ENCODE peak calls at places on chromosome 16, in seven cellular contexts. F is neuronal stem cell, X is stomach, C is heart right ventricle, R is SK-N-SH, O is fibroblast of lung, L is uterus. D is an unnamed sample. For H3K36me3 and H3K4me1, the result is how much of the 10 kb centered on the place peaks cover.

GRCh38 chr16:21088143-21088542 is 62.5 kb downstream of the DNAH3 start:
- DNase-seq in O (no peak), F (no peak), R (no peak), X (no peak), C (no peak), L (no peak), D (no peak)

GRCh38 chr16:2385441-2385840 is 43.8 kb upstream of the CCNF start:
- DNase-seq in C (no peak), O (peak), L (no peak), R (no peak), F (no peak), X (no peak), D (no peak)

GRCh38 chr16:73605309-73605708 is 557.4 kb upstream of the ZFHX3 start:
- DNase-seq in L (no peak), X (no peak), O (no peak), F (peak), C (no peak), R (no peak), D (no peak)

GRCh38 chr16:3223913-3224515 is 10.9 kb downstream of the ZNF200 start:
- DNase-seq in F (no peak), C (no peak), X (no peak), O (peak), R (no peak), L (no peak), D (no peak)

GRCh38 chr16:46812781-46813555 is 18.0 kb downstream of the C16orf87 start:
- DNase-seq in F (no peak), O (no peak), X (no peak), L (no peak), R (no peak), C (no peak), D (no peak)

GRCh38 chr16:61993076-61993475 is 43.2 kb downstream of the CDH8 start:
- DNase-seq in L (no peak), R (no peak), X (no peak), C (no peak), O (no peak), F (no peak), D (no peak)

GRCh38 chr16:77387810-77388209 is 47.0 kb downstream of the ADAMTS18 start:
- DNase-seq in F (no peak), L (no peak), X (no peak), C (no peak), O (no peak), R (no peak), D (no peak)

GRCh38 chr16:25258856-25259179 is 1.2 kb upstream of the ZKSCAN2 start:
- DNase-seq in O (no peak), L (no peak), X (no peak), F (no peak), C (no peak), R (no peak), D (no peak)

GRCh38 chr16:88731699-88732098 is 25.4 kb downstream of the CTU2 start:
- DNase-seq in L (no peak), O (no peak), X (no peak), R (peak), C (no peak), F (no peak), D (no peak)
- H3K36me3 ChIP-seq in L (under half), O (half or more), X (half or more), R (under half), C (under half), F (under half), D (under half)

DNA sequence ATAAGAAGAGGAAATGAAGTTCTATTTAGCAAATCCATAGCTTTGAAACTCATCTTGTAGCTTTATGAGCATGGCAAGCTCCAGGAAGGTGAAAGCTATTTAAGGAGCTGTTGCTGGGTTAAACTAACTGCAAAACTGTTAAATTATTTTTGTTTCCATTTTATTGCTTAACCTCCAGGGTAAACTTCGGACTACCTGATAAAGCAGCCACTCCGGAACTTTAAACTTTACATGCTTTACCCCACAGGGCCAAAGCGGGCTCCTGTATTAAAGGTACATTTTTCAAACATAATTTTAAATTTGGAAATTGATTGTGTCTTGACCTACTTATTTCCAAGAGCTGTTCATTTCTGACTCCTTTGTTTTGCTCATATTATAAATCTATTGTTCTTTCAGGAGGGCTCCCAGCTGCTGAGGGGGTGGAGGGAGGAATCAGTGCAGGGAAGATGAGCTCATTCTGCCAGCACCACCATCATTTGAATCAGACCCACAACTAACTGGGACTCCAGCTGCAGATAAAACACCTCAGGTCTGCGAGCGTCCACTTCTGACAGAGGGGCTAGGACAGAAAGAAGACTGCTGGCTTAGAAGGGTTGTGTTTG is 157.9 kb downstream of the IRX3 start:
- DNase-seq in O (no peak), F (no peak), C (no peak), X (no peak), L (no peak), R (no peak), D (no peak)
- H3K4me1 ChIP-seq in O (under half), F (under half), C (under half), X (under half), L (under half), R (under half), D (under half)

DNA sequence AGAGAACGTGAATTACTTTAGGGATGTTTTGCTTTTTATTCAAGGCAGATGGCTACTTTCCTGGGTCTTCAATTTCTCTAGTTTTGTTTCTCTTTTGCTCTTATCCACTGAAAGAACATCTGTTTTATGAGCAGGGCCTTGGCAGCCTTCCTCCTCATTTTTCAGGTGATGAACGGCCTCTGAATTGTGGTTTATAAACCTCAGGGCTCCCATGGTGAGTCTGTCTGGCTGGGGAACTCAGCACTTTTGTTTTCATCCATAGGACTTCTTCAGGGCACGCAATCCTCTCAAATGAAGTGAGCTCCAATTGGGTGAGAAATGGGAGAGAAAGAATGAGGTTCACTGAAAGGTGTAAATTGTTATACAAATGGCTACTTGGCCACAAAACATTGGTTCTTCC is 186.4 kb upstream of the ERCC4 start:
- DNase-seq in R (no peak), O (peak), X (no peak), L (no peak), C (no peak), F (no peak), D (no peak)
- H3K36me3 ChIP-seq in R (under half), O (under half), X (under half), L (under half), C (under half), F (under half), D (under half)

GRCh38 chr16:75647492-75648264 is at the start of the genes KARS1 and TERF2IP:
- DNase-seq in R (peak), O (peak), C (peak), L (peak), F (peak), X (peak), D (peak)
- H3K4me1 ChIP-seq in R (under half), O (under half), C (half or more), L (under half), F (under half), X (under half), D (under half)

GRCh38 chr16:27972500-27972899 is 91.0 kb downstream of the GSG1L start:
- DNase-seq in C (no peak), L (no peak), F (peak), O (peak), R (peak), X (no peak), D (peak)
- H3K36me3 ChIP-seq in C (under half), L (under half), F (under half), O (under half), R (under half), X (under half), D (under half)

DNA sequence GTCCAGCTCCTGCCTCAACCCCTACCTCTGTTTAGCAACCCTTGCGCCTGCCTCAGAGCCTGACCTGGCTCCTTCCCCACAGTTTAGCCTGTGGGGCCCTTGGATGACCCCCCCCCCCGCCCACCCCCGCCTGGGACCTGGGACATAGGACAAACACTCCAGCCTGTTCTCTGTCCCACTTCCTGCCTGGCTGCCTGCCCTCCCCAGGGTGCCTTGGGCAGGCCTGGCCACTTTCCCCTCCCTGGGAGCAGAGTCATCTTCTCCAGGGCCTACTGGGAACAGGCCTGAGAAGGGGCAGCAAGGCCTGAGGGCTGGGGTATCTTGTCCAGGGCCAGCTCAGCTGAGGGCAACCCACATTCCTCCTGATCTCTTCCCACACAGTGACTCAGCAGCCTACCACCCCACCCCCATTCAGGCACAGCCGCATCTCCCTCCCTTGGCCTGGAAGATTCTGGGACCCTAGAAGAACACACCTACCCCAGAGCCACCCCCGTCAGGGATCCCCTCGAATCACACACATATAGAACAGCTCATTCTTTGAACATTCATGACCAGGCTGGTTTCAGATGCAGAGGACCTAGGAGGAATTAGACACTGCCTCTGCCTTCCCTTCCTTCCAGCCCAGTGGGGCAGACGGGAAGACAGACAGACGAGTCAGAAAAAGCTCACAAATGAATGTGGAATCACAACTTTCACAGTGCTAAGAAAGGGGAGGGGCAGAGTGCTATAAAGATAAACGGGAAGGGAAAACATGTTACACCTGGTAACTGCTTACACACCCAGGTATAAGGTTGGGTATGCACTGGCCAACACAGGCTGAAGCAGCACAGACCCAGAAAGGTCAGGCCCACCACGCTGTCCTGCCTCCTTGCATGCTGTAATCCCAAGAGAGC is 6.0 kb downstream of the FHOD1 start:
- DNase-seq in L (no peak), R (no peak), X (peak), O (peak), F (no peak), C (peak), D (no peak)
- H3K4me1 ChIP-seq in L (under half), R (half or more), X (under half), O (half or more), F (under half), C (half or more), D (under half)

GRCh38 chr16:11042205-11042604 is 97.8 kb downstream of the CLEC16A start:
- DNase-seq in F (no peak), X (no peak), C (no peak), R (no peak), L (no peak), O (no peak), D (no peak)

GRCh38 chr16:11045846-11046245 is 101.5 kb downstream of the CLEC16A start:
- DNase-seq in X (no peak), L (no peak), R (no peak), F (no peak), C (no peak), O (peak), D (no peak)

GRCh38 chr16:11047939-11048500 is 103.7 kb downstream of the CLEC16A start:
- DNase-seq in L (no peak), X (no peak), F (no peak), C (no peak), O (no peak), R (no peak), D (no peak)

GRCh38 chr16:11047057-11047456 is 102.7 kb downstream of the CLEC16A start:
- DNase-seq in O (peak), R (peak), L (no peak), F (no peak), C (no peak), X (no peak), D (no peak)

DNA sequence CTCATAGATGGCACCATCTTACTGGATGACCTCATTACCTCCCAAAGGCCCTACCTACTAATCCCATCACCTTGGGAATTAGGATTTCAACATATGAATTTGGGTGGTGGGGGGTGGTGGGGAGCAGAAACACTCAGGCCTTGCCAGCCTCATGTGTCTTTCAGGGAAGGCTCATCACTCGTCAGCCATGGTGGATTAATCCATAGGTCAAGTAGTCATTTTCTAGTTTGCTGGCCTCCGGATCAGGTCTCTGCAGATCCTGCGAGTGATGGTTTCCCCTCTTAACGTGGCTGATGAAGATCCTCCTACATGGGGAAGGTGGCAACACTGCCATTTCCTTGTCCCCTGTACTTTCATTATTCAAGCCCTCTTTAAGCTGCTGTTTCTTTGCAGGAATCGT is 101.1 kb downstream of the CLEC16A start:
- DNase-seq in R (no peak), L (no peak), C (no peak), O (no peak), F (no peak), X (no peak), D (no peak)
- H3K36me3 ChIP-seq in R (under half), L (under half), C (under half), O (under half), F (under half), X (half or more), D (under half)

DNA sequence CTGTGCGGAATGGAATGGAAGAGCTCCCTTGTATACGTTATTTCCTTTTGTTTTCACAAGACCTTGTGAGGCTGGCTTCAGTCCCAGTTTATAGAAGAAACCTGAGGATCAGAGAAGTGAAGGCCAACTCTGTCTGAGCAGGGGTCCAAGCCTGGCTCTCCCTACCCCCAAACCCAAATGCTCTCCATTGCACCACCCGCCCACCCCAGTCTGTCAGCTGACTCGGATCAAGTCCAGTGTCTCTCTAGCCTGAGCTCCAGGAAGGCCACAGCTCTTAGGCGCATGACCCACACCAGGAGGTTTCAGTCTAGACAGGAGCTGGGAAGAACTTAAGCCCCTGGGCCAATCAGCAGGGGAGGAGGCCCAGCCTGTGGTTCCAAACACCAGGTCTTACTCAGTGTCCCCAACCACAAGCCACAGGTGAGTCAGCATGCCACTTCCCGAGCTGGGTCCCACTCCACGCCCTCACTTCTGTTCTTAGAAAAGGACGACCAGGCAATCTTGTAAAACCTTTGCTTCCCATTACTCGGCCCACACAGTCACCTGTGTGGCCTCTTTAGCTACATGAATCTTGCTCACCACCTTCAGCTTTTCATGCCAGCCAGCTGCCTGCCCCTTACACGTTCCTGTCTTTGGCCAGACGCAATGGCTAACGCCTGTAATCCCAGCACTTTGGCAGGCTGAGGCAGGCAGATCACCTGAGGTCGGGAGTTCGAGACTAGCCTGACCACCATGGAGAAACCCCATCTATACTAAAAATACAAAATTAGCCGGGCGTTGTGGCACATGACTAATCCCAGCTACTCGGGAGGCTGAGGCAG is 27.8 kb downstream of the TK2 start:
- DNase-seq in L (no peak), R (no peak), C (no peak), O (peak), F (no peak), X (peak), D (peak)
- H3K4me1 ChIP-seq in L (under half), R (under half), C (half or more), O (under half), F (under half), X (under half), D (under half)

GRCh38 chr16:85649978-85650863 is 37.1 kb downstream of the GSE1 start:
- DNase-seq in R (peak), X (no peak), C (no peak), F (no peak), O (no peak), L (no peak), D (no peak)

GRCh38 chr16:85648070-85648714 is 35.1 kb downstream of the GSE1 start:
- DNase-seq in R (no peak), X (no peak), L (no peak), F (no peak), O (no peak), C (no peak), D (no peak)

GRCh38 chr16:85650864-85651811 is 37.6 kb downstream of the GINS2 start:
- DNase-seq in O (peak), C (peak), R (peak), F (no peak), X (peak), L (peak), D (no peak)

GRCh38 chr16:85648782-85649181 is 35.7 kb downstream of the GSE1 start:
- DNase-seq in R (no peak), C (no peak), L (no peak), F (no peak), O (no peak), X (no peak), D (no peak)

GRCh38 chr16:85649411-85649977 is 36.4 kb downstream of the GSE1 start:
- DNase-seq in R (no peak), O (no peak), F (no peak), L (no peak), X (no peak), C (no peak), D (no peak)
- H3K36me3 ChIP-seq in R (under half), O (under half), F (under half), L (under half), X (under half), C (under half), D (under half)

D was measured in testis.